ENCODE peak calls at places on chromosomes 12 and 14, in six cellular contexts. N, G, C, M, S and J are unnamed samples. For H3K27me3, the result is how much of the 10 kb centered on the place peaks cover.

GRCh38 chr14:61941421-61941805 is 179.2 kb downstream of the SNAPC1 start:
- DNase-seq in N (no peak), S (no peak), C (no peak), M (no peak), G (no peak), J (no peak)

GRCh38 chr12:50927356-50927755 is 25.0 kb upstream of the HIGD1C start:
- DNase-seq in M (no peak), C (no peak), G (no peak), N (no peak), S (no peak), J (no peak)

GRCh38 chr12:112537710-112538396 is 119.1 kb downstream of the PTPN11 start:
- DNase-seq in M (no peak), S (no peak), N (peak), G (no peak), C (peak), J (no peak)

GRCh38 chr14:23183479-23183878 is at the start of gene SLC7A8:
- DNase-seq in G (no peak), S (no peak), C (no peak), M (peak), N (no peak), J (peak)

GRCh38 chr12:93363854-93364297 is 13.8 kb upstream of the NUDT4 start:
- DNase-seq in M (no peak), N (no peak), G (no peak), S (no peak), C (no peak), J (no peak)

GRCh38 chr12:57094194-57095160 is 5.6 kb downstream of the NAB2 start:
- DNase-seq in C (no peak), G (no peak), M (no peak), N (no peak), S (peak), J (no peak)

GRCh38 chr12:100845095-100845494 is 50.5 kb downstream of the ANO4 start:
- DNase-seq in S (no peak), G (no peak), N (peak), C (no peak), M (peak), J (no peak)

GRCh38 chr12:14238224-14238792 is 127.2 kb upstream of the ATF7IP start:
- DNase-seq in S (no peak), C (peak), M (peak), N (no peak), G (peak), J (no peak)

GRCh38 chr14:81326451-81326850 is 73.7 kb downstream of the STON2 start:
- DNase-seq in M (no peak), G (no peak), N (no peak), C (no peak), S (no peak), J (no peak)

GRCh38 chr12:1590083-1590979 is 4.0 kb downstream of the FBXL14 start:
- DNase-seq in C (peak), G (peak), S (no peak), M (peak), N (peak), J (peak)
- H3K4me3 ChIP-seq in C (peak), G (peak), S (peak), M (peak), N (peak), J (peak)

GRCh38 chr14:90517431-90517841 is 120.6 kb downstream of the CALM1 start:
- DNase-seq in M (no peak), S (peak), N (no peak), C (no peak), G (no peak), J (no peak)
- H3K27me3 ChIP-seq in M (under half), S (under half), N (under half), C (under half), G (under half), J (under half)

DNA sequence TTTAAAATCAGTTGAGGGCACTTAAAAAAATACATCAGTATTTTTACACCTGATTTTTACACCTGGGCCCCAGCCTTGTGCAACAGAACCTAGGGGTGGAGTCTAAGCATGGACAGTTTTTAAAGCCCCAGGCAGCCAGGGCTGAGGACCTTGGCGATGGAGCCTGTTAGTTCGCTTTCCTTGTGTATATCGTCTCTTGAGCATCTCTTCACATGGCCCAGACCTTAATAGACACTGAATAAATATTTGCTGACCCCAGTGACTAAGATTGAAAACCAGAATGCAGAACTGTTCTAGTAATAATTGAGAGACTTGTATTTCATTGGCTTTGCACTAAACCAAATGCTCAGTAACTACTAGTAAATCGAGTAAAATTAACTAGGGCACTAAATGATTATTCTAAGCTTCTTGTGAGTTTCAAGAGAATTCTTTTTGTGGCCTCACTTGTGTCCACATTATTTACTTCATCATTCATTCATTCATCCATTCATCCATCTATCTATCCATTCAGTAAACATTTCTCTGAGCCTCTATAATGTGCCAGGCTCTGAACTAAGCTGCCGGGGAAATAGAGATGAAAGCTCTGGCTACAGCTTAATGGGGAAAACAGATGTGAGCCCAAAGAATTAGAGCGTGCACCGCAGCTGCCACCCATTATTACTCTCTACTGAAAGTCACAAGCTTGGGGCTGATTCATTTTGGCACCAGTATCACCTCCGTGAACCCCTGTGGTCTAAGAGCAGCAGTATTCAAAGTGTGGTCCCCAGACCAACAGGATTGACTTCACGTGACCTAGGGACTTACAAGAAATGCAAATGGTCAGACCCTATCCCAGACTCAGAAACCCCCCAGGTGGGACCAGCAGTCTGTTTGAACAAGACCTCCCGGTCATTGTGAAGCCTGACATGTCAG is 30.7 kb upstream of the BCL7A start:
- DNase-seq in S (no peak), C (peak), G (peak), M (peak), N (peak), J (no peak)
- H3K27ac ChIP-seq in S (no peak), C (peak), G (peak), M (peak), N (peak), J (no peak)

GRCh38 chr12:55738113-55739024 is 4.6 kb upstream of the GDF11 start:
- DNase-seq in S (peak), M (peak), G (peak), N (peak), C (peak), J (peak)

GRCh38 chr12:55739025-55739378 is 3.9 kb upstream of the GDF11 start:
- DNase-seq in G (no peak), C (no peak), N (no peak), M (no peak), S (no peak), J (no peak)

GRCh38 chr12:55736780-55737580 is 5.9 kb upstream of the GDF11 start:
- DNase-seq in M (peak), N (no peak), G (peak), S (peak), C (peak), J (peak)

GRCh38 chr12:55736076-55736475 is 6.8 kb upstream of the GDF11 start:
- DNase-seq in C (no peak), S (no peak), N (no peak), M (no peak), G (no peak), J (no peak)

DNA sequence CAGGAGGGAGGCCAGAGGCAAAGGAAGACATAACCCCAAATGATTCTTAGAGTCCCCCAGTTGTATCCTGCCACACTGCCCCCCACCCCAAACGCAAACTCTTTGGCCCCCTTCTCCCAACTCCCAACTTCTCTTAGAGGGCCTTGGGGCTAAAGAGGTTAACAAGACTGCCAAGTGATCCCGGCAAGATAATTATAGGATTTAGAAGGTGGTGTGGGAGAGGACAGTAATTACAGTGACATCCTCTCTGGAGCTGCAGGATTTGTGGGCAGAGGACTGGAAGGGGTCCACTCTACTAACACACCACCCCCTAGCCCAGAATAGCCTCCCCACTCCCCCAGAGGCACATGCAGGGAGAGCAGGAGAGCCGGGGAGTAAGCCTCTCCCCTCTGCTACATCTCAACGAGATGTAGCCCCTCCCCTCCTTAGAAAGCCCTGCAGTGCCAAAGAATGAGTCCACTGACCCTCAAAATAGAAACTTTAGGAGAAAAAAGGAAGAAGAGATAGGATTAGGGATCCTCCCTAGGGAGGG is 5.3 kb upstream of the GDF11 start:
- DNase-seq in N (no peak), M (peak), G (no peak), S (no peak), C (no peak), J (no peak)
- H3K4me3 ChIP-seq in N (peak), M (peak), G (peak), S (no peak), C (no peak), J (no peak)

GRCh38 chr14:99258341-99258781 is 13.6 kb downstream of the BCL11B start:
- DNase-seq in M (no peak), N (no peak), C (no peak), S (no peak), G (no peak), J (no peak)
- H3K27me3 ChIP-seq in M (under half), N (under half), C (under half), S (under half), G (under half), J (under half)